ENCODE peak calls at places on chromosomes 7 and 10, in ten cellular contexts. J is heart left ventricle, G is GM10248, M is lower lobe of right lung, O is HS-5, Q is pancreas, B is posterior cingulate gyrus, T is non-pigmented ciliary epithelial cell, A is AG20443, I is colonic mucosa. L is an unnamed sample.

GRCh38 chr10:63348210-63348850 is 117.4 kb downstream of the JMJD1C start:
- DNase-seq in Q (no peak), B (no peak), M (no peak), I (no peak), G (no peak), O (no peak), J (no peak), T (no peak), A (no peak), L (no peak)

GRCh38 chr7:134189559-134189958 is 62.4 kb downstream of the LRGUK start:
- DNase-seq in M (no peak), O (no peak), J (no peak), T (no peak), B (no peak), Q (no peak), I (no peak), A (no peak), G (no peak), L (no peak)

GRCh38 chr10:16436367-16436757 is 448 bp upstream of the PTER start:
- DNase-seq in J (peak), M (peak), O (no peak), T (no peak), A (no peak), G (no peak), B (no peak), I (no peak), Q (no peak), L (peak)

GRCh38 chr7:99579281-99579955 is 18.6 kb upstream of the TMEM225B start:
- DNase-seq in B (no peak), Q (no peak), I (no peak), A (no peak), J (no peak), M (no peak), G (no peak), T (no peak), O (no peak), L (no peak)

GRCh38 chr10:87590705-87591588 is 68.7 kb upstream of the PAPSS2 start:
- DNase-seq in B (no peak), T (no peak), I (no peak), G (no peak), M (no peak), J (no peak), Q (no peak), O (no peak), A (no peak), L (no peak)

GRCh38 chr7:93147358-93147757 is 827 bp downstream of the SAMD9L start:
- DNase-seq in Q (no peak), J (peak), G (peak), I (peak), O (no peak), T (peak), M (no peak), A (peak), B (no peak), L (peak)

GRCh38 chr7:22564511-22565045 is 64.6 kb upstream of the STEAP1B start:
- DNase-seq in T (no peak), O (peak), Q (no peak), A (peak), J (peak), M (no peak), B (no peak), I (no peak), G (no peak), L (no peak)

GRCh38 chr7:3754488-3755365 is 453.7 kb downstream of the SDK1 start:
- DNase-seq in I (no peak), B (peak), O (no peak), J (no peak), Q (no peak), A (no peak), M (no peak), T (no peak), G (no peak), L (peak)

GRCh38 chr10:132837905-132838304 is 52.0 kb upstream of the NKX6-2 start:
- DNase-seq in J (no peak), I (no peak), O (no peak), B (no peak), M (no peak), G (no peak), T (no peak), Q (no peak), A (no peak), L (no peak)

GRCh38 chr7:26398436-26399308 is 107.0 kb downstream of the SNX10 start:
- DNase-seq in I (peak), J (peak), B (peak), O (no peak), T (no peak), G (peak), A (peak), M (peak), Q (peak), L (peak)

GRCh38 chr7:35519971-35520809 is 174.7 kb downstream of the HERPUD2 start:
- DNase-seq in A (peak), G (peak), B (peak), J (peak), T (peak), Q (peak), M (peak), I (peak), O (peak), L (peak)

GRCh38 chr10:74992068-74992467 is 119.4 kb upstream of the SAMD8 start:
- DNase-seq in J (no peak), M (no peak), A (no peak), O (no peak), I (no peak), G (no peak), Q (no peak), T (no peak), B (no peak), L (no peak)

GRCh38 chr7:157153260-157153659 is 14.5 kb downstream of the UBE3C start:
- DNase-seq in B (no peak), A (no peak), J (no peak), M (no peak), Q (no peak), T (no peak), O (no peak), G (no peak), I (no peak), L (no peak)

GRCh38 chr7:30169585-30169978 is 34.8 kb downstream of the MTURN start:
- DNase-seq in Q (no peak), A (peak), O (peak), M (no peak), G (no peak), B (no peak), T (no peak), I (no peak), J (no peak), L (no peak)

GRCh38 chr10:79378647-79379511 is 31.6 kb downstream of the PPIF start:
- DNase-seq in O (no peak), Q (no peak), T (no peak), B (no peak), I (peak), J (peak), G (peak), A (no peak), M (peak), L (peak)

GRCh38 chr7:8176370-8177081 is 85.4 kb downstream of the ICA1 start:
- DNase-seq in A (no peak), Q (no peak), J (no peak), G (peak), T (no peak), I (no peak), B (no peak), O (no peak), M (no peak), L (no peak)

GRCh38 chr7:159017741-159018140 is 126.9 kb downstream of the VIPR2 start:
- DNase-seq in A (no peak), O (no peak), G (no peak), Q (no peak), I (no peak), J (no peak), T (no peak), B (no peak), M (no peak), L (no peak)

GRCh38 chr10:97713351-97713827 is at the start of gene MARVELD1:
- DNase-seq in Q (peak), T (no peak), I (peak), M (peak), O (peak), G (peak), B (peak), A (peak), J (peak), L (peak)

GRCh38 chr7:39294022-39294421 is 272.2 kb upstream of the YAE1 start:
- DNase-seq in M (no peak), J (no peak), A (no peak), T (no peak), Q (no peak), I (no peak), O (no peak), B (no peak), G (no peak), L (no peak)

GRCh38 chr7:116236020-116236630 is 25.8 kb downstream of the TES start:
- DNase-seq in B (no peak), O (no peak), J (peak), G (peak), M (no peak), I (peak), T (no peak), Q (no peak), A (peak), L (peak)

GRCh38 chr10:67827811-67828210 is 10.2 kb downstream of the DNAJC12 start:
- DNase-seq in G (no peak), T (no peak), B (no peak), I (no peak), A (no peak), O (no peak), Q (no peak), M (no peak), J (no peak), L (peak)

GRCh38 chr10:77583527-77583926 is 54.1 kb downstream of the KCNMA1 start:
- DNase-seq in B (no peak), G (no peak), M (no peak), O (no peak), T (no peak), J (no peak), I (no peak), Q (no peak), A (no peak), L (no peak)

GRCh38 chr10:117074621-117075020 is 63.4 kb downstream of the VAX1 start:
- DNase-seq in J (no peak), B (no peak), I (peak), Q (no peak), G (no peak), O (no peak), A (no peak), T (no peak), M (no peak), L (no peak)

GRCh38 chr7:1819258-1819841 is 149.3 kb downstream of the ELFN1 start:
- DNase-seq in A (no peak), J (no peak), Q (no peak), B (no peak), I (no peak), O (no peak), M (peak), G (no peak), T (no peak), L (no peak)

GRCh38 chr10:104109908-104110662 is 11.9 kb upstream of the SFR1 start:
- DNase-seq in Q (no peak), G (no peak), A (peak), J (no peak), I (no peak), O (peak), M (no peak), T (peak), B (no peak), L (no peak)

GRCh38 chr10:118501171-118501570 is 94.3 kb downstream of the PRLHR start:
- DNase-seq in M (no peak), G (no peak), I (no peak), Q (no peak), T (no peak), O (no peak), J (no peak), B (no peak), A (peak), L (no peak)

GRCh38 chr7:2231992-2232765 is 566 bp downstream of the MAD1L1 start:
- DNase-seq in G (peak), I (no peak), Q (no peak), O (no peak), J (no peak), A (peak), T (no peak), B (no peak), M (no peak), L (no peak)